ENCODE peak calls at places on chromosomes 3 and 15, in nine cellular contexts. Z is foreskin keratinocyte; V is heart right ventricle; A is endothelial cell; Q is Calu3; K is CD4-positive, alpha-beta T cell; C is AG04449; J is endodermal cell; L is GM10248. T is an unnamed sample.

GRCh38 chr15:63420333-63420741 is 38.7 kb upstream of the CA12 start:
- DNase-seq in Z (no peak), V (no peak), A (no peak), Q (no peak), K (no peak), C (no peak), J (no peak), L (no peak), T (no peak)

GRCh38 chr3:35987386-35987785 is 348.1 kb downstream of the ARPP21 start:
- DNase-seq in Z (no peak), V (no peak), A (no peak), Q (no peak), K (no peak), C (no peak), J (no peak), L (no peak), T (no peak)

GRCh38 chr3:48548731-48549705 is 7.6 kb downstream of the PFKFB4 start:
- DNase-seq in Z (peak; percentile 39), V (peak; percentile 86), A (peak; percentile 93), Q (peak; percentile 88), K (peak; percentile 72), C (no peak), J (peak; percentile 96), L (peak; percentile 79), T (peak; percentile 89)

GRCh38 chr3:167895684-167896083 is 160.2 kb downstream of the SERPINI1 start:
- DNase-seq in Z (no peak), V (no peak), A (peak; percentile 7), Q (no peak), K (no peak), C (no peak), J (peak; percentile 54), L (no peak), T (no peak)

GRCh38 chr3:146814601-146815315 is 209.6 kb upstream of the PLSCR5 start:
- DNase-seq in Z (peak; percentile 8), V (no peak), A (no peak), Q (no peak), K (no peak), C (no peak), J (no peak), L (no peak), T (no peak)

GRCh38 chr3:69051796-69052566 is at the start of gene TMF1:
- DNase-seq in Z (peak; percentile 98), V (peak; percentile 98), A (peak; percentile 96), Q (peak; percentile 96), K (peak; percentile 98), C (peak; percentile 94), J (peak; percentile 99), L (peak; percentile 94), T (peak; percentile 98)

GRCh38 chr15:62588930-62589655 is 424.0 kb upstream of the C2CD4B start:
- DNase-seq in Z (no peak), V (no peak), A (no peak), Q (no peak), K (no peak), C (no peak), J (no peak), L (no peak), T (no peak)

GRCh38 chr3:70006089-70006488 is 6.6 kb downstream of the SAMMSON start:
- DNase-seq in Z (no peak), V (no peak), A (no peak), Q (no peak), K (no peak), C (no peak), J (no peak), L (no peak), T (no peak)

GRCh38 chr3:170321326-170322034 is 36.0 kb upstream of the SKIL start:
- DNase-seq in Z (no peak), V (no peak), A (no peak), Q (peak; percentile 61), K (no peak), C (no peak), J (no peak), L (no peak), T (peak; percentile 61)

GRCh38 chr3:170323371-170323770 is 34.1 kb upstream of the SKIL start:
- DNase-seq in Z (no peak), V (no peak), A (no peak), Q (no peak), K (no peak), C (no peak), J (no peak), L (no peak), T (no peak)

GRCh38 chr3:170327040-170327808 is 30.3 kb upstream of the SKIL start:
- DNase-seq in Z (no peak), V (no peak), A (no peak), Q (no peak), K (no peak), C (no peak), J (no peak), L (no peak), T (no peak)

GRCh38 chr3:170322501-170323328 is 34.8 kb upstream of the SKIL start:
- DNase-seq in Z (no peak), V (no peak), A (no peak), Q (no peak), K (no peak), C (no peak), J (no peak), L (no peak), T (no peak)

DNA sequence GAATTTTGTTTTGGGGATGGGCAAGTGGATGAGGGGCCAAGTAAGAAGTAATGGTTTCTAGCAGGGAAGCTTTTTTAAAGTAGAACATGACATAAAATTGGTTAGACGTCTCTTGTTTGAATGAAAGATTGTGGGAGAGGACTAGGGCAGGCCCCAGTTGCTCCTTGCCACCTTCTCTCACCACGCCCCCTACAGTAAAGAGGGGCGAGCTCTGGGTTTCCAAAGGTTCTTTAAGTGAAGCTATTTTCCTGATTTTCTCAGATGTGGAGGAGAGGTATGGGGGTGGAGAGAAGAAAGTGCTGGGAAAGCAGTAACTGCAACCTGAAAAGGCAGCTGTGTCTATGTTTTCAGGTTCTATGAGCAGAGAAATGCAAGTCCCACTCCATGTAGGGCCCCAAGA is 32.6 kb upstream of the SKIL start:
- DNase-seq in Z (no peak), V (no peak), A (no peak), Q (no peak), K (no peak), C (no peak), J (no peak), L (no peak), T (no peak)
- TF ChIP-seq CTCF in Z (no peak), V (no peak), A (no peak), Q (no peak), K (no peak), C (no peak), J (peak; percentile 32), L (no peak), T (no peak)

GRCh38 chr3:96706517-96706916 is 107.9 kb upstream of the EPHA6 start:
- DNase-seq in Z (no peak), V (no peak), A (no peak), Q (no peak), K (no peak), C (no peak), J (no peak), L (no peak), T (no peak)

DNA sequence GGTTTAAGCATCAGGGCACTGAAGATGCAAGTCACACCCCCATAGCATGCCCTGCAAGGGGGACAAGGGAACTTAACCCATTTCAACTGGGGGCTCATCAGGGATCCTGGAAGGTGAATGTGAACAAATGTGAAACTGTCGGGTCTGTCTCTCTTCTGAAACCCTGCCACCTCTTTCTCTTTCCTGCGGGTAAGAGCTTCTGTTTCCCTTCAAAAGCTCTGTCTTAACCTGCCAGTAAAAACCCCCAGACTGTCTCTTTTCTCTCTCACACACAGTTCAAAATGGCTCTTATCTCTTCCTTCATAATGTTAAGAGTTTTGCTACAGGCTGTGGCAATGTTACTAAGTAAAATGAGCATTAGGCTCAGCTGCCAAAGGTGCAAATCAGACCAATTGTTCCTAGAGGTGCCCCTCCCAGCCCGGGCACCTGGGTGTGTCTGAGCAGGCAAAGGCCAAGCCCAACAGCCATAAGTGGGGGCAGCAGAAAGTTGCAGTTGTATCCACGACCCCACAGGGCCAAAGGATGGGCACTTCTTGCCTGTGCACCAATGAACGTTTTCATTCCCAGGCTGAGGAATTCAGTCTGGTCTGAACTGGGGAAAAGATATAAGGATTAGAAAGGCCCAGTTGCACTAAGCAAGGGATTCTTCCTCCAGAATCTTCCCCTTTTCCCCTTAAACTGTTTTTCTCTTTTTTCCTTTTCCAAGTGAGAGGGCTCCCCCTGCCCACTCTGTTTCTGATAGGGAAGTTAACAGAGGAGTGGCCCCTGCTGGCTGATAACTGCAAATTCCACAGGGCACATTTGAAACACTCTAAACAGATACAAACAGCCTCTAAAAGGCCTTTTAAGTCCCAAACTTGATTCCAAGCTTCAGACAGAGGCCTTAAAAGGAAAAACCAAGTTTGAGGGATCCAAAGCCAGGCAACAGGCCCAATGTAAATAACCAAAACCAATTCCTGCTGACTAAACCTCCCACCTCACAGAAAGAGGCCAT is 113.8 kb upstream of the EPHA6 start:
- DNase-seq in Z (no peak), V (no peak), A (peak; percentile 16), Q (no peak), K (no peak), C (no peak), J (peak; percentile 73), L (no peak), T (no peak)
- TF ChIP-seq CTCF in Z (peak; percentile 66), V (no peak), A (peak; percentile 34), Q (no peak), K (no peak), C (no peak), J (peak; percentile 80), L (no peak), T (no peak)

GRCh38 chr3:127454968-127455367 is 135.6 kb downstream of the TPRA1 start:
- DNase-seq in Z (no peak), V (no peak), A (no peak), Q (no peak), K (no peak), C (no peak), J (no peak), L (no peak), T (peak; percentile 33)

GRCh38 chr3:127455541-127456450 is 134.7 kb downstream of the TPRA1 start:
- DNase-seq in Z (peak; percentile 54), V (peak; percentile 47), A (peak; percentile 96), Q (peak; percentile 97), K (no peak), C (no peak), J (peak; percentile 98), L (peak; percentile 89), T (peak; percentile 46)

GRCh38 chr3:127457746-127458145 is 132.8 kb downstream of the TPRA1 start:
- DNase-seq in Z (no peak), V (no peak), A (no peak), Q (no peak), K (no peak), C (no peak), J (no peak), L (no peak), T (no peak)

GRCh38 chr3:127457094-127457475 is 133.4 kb downstream of the TPRA1 start:
- DNase-seq in Z (peak; percentile 76), V (no peak), A (peak; percentile 51), Q (peak; percentile 72), K (no peak), C (no peak), J (peak; percentile 86), L (no peak), T (peak; percentile 43)

GRCh38 chr3:127456471-127457093 is 134.0 kb downstream of the TPRA1 start:
- DNase-seq in Z (peak; percentile 87), V (no peak), A (peak; percentile 18), Q (peak; percentile 74), K (no peak), C (no peak), J (peak; percentile 61), L (no peak), T (peak; percentile 45)
- TF ChIP-seq CTCF in Z (no peak), V (no peak), A (no peak), Q (no peak), K (no peak), C (no peak), J (no peak), L (no peak), T (no peak)

DNA sequence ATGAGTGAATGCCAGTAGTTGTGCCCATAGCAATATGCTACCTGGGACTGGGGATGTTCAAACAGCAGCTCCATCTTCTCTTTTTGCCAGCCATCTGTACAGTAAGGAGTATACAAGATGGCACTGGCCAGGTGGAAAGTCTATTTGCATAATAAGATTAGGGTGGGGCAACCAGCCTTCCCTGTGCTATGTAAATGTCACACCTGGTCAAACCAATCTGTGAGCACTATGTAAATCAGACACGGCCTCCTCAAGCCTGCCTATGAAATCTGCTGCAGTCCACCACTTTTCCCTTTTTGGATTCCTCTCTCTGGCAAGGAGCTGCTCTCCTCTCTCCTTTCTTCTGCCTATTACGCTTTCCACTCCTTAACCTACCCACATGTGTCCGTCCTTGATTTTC is 53.0 kb downstream of the C3orf80 start:
- DNase-seq in Z (no peak), V (no peak), A (no peak), Q (no peak), K (no peak), C (no peak), J (peak; percentile 56), L (no peak), T (no peak)
- TF ChIP-seq CTCF in Z (no peak), V (no peak), A (no peak), Q (no peak), K (no peak), C (no peak), J (no peak), L (no peak), T (no peak)

T was measured in CD14-positive monocyte.